ENCODE peak calls at places on chromosomes 4 and X, in ten cellular contexts. A is ACHN; J is GM23248; D is upper lobe of right lung; B is AG04450; U is GM06990; N is M059J; K is astrocyte of the cerebellum; G is naive thymus-derived CD8-positive, alpha-beta T cell; E is activated naive CD8-positive, alpha-beta T cell treated with anti-CD3 and anti-CD28 coated beads, Interleukin-2, amount 50 U/mL, for 24 hours. C is an unnamed sample.

GRCh38 chr4:3069661-3070199 is 4.6 kb downstream of the HTT-AS start:
- DNase-seq in A (no peak), J (no peak), D (no peak), B (no peak), U (no peak), N (no peak), K (no peak), G (no peak), E (no peak), C (no peak)

GRCh38 chr4:82842593-82842992 is 44.0 kb upstream of the SCD5 start:
- DNase-seq in A (peak), J (peak), D (no peak), B (no peak), U (no peak), N (peak), K (peak), G (no peak), E (no peak), C (peak)

GRCh38 chrX:16649858-16650257 is at the start of gene S100G:
- DNase-seq in A (no peak), J (no peak), D (no peak), B (no peak), U (no peak), N (no peak), K (no peak), G (no peak), E (no peak), C (no peak)

GRCh38 chr4:97349468-97350186 is 793.6 kb downstream of the STPG2 start:
- DNase-seq in A (no peak), J (no peak), D (no peak), B (no peak), U (no peak), N (no peak), K (no peak), G (no peak), E (no peak), C (no peak)

GRCh38 chr4:21451032-21451431 is 497.5 kb downstream of the KCNIP4 start:
- DNase-seq in A (peak), J (peak), D (no peak), B (no peak), U (no peak), N (peak), K (peak), G (no peak), E (no peak), C (peak)

GRCh38 chr4:124710911-124711310 is 1.6 kb downstream of the ANKRD50 start:
- DNase-seq in A (peak), J (peak), D (no peak), B (no peak), U (no peak), N (peak), K (no peak), G (no peak), E (no peak), C (peak)

GRCh38 chr4:47263721-47264120 is 199.8 kb downstream of the COMMD8 start:
- DNase-seq in A (no peak), J (no peak), D (no peak), B (no peak), U (no peak), N (no peak), K (no peak), G (no peak), E (no peak), C (no peak)

GRCh38 chr4:7387925-7388324 is 46.8 kb downstream of the PSAPL1 start:
- DNase-seq in A (no peak), J (no peak), D (no peak), B (no peak), U (no peak), N (no peak), K (no peak), G (no peak), E (no peak), C (no peak)

GRCh38 chrX:19194285-19195242 is 72.3 kb upstream of the ADGRG2 start:
- DNase-seq in A (no peak), J (no peak), D (no peak), B (no peak), U (peak), N (no peak), K (no peak), G (no peak), E (no peak), C (no peak)

GRCh38 chrX:40172169-40172979 is 74.6 kb upstream of the BCOR start:
- DNase-seq in A (no peak), J (peak), D (peak), B (no peak), U (peak), N (peak), K (no peak), G (no peak), E (peak), C (peak)

GRCh38 chr4:138741778-138742377 is 273.7 kb upstream of the NOCT start:
- DNase-seq in A (no peak), J (no peak), D (no peak), B (no peak), U (no peak), N (no peak), K (no peak), G (no peak), E (no peak), C (no peak)

GRCh38 chrX:150907474-150907873 is 9.0 kb upstream of the CD99L2 start:
- DNase-seq in A (no peak), J (no peak), D (no peak), B (no peak), U (no peak), N (no peak), K (no peak), G (no peak), E (no peak), C (no peak)

GRCh38 chr4:74109116-74109791 is 10.3 kb upstream of the CXCL2 start:
- DNase-seq in A (peak), J (peak), D (no peak), B (peak), U (no peak), N (peak), K (peak), G (no peak), E (no peak), C (peak)

C was measured in astrocyte of the hippocampus.